ENCODE peak calls at places on chromosomes 4 and X, in five cellular contexts. A is cardiac muscle cell; J is neuronal stem cell; M is tibial nerve; D is CD8-positive, alpha-beta memory T cell. Q is an unnamed sample. For H3K27me3, the result is how much of the 10 kb centered on the place peaks cover.

GRCh38 chr4:158860856-158861255 is 92.0 kb downstream of the FNIP2 start:
- DNase-seq in D (no peak), A (no peak), M (no peak), J (no peak), Q (no peak)

GRCh38 chr4:78155616-78156105 is 98.5 kb downstream of the FRAS1 start:
- DNase-seq in J (no peak), D (no peak), M (no peak), A (no peak), Q (no peak)

GRCh38 chrX:143429831-143430230 is 87.4 kb downstream of the SPANXN3 start:
- DNase-seq in D (no peak), A (no peak), J (no peak), M (no peak), Q (no peak)

GRCh38 chr4:77332696-77333270 is 175.8 kb downstream of the CCNG2 start:
- DNase-seq in M (no peak), A (no peak), D (no peak), J (no peak), Q (no peak)

GRCh38 chr4:40055873-40056721 is 553 bp upstream of the N4BP2 start:
- DNase-seq in A (peak), M (peak), D (peak), J (peak), Q (peak)

GRCh38 chr4:175435437-175435836 is 376.6 kb downstream of the GPM6A start:
- DNase-seq in J (no peak), M (no peak), D (no peak), A (no peak), Q (peak)

GRCh38 chr4:22170353-22170752 is 221.8 kb upstream of the KCNIP4 start:
- DNase-seq in D (no peak), M (no peak), J (no peak), A (no peak), Q (no peak)

GRCh38 chr4:56655209-56655626 is 25.9 kb downstream of the HOPX start:
- DNase-seq in A (peak), D (no peak), J (no peak), M (no peak), Q (no peak)

GRCh38 chr4:8865681-8866310 is 5.8 kb downstream of the HMX1 start:
- DNase-seq in A (no peak), M (no peak), D (no peak), J (no peak), Q (no peak)

GRCh38 chr4:168699224-168699878 is 202.5 kb downstream of the PALLD start:
- DNase-seq in A (no peak), J (no peak), D (no peak), M (no peak), Q (no peak)

GRCh38 chr4:1398686-1399507 is 7.3 kb downstream of the NKX1-1 start:
- DNase-seq in A (no peak), J (no peak), M (peak), D (no peak), Q (peak)

GRCh38 chr4:4969298-4969697 is 50.0 kb downstream of the CYTL1 start:
- DNase-seq in A (no peak), J (no peak), D (no peak), M (peak), Q (no peak)

GRCh38 chr4:153555730-153556440 is 89.7 kb downstream of the TMEM131L start:
- DNase-seq in D (no peak), A (peak), J (no peak), M (peak), Q (no peak)

GRCh38 chr4:71941001-71941400 is 90.8 kb upstream of the NPFFR2 start:
- DNase-seq in J (no peak), A (peak), M (no peak), D (no peak), Q (peak)

GRCh38 chr4:118957683-118958082 is 69.0 kb downstream of the SYNPO2 start:
- DNase-seq in A (no peak), J (no peak), D (no peak), M (no peak), Q (no peak)

GRCh38 chrX:74464722-74465121 is 43.4 kb downstream of the SLC16A2 start:
- DNase-seq in D (no peak), M (no peak), J (no peak), A (no peak), Q (no peak)

GRCh38 chr4:80309301-80310004 is 26.1 kb upstream of the CFAP299 start:
- DNase-seq in D (no peak), J (no peak), A (no peak), M (no peak), Q (no peak)

GRCh38 chrX:71809886-71810285 is 46.7 kb downstream of the CXorf49B start:
- DNase-seq in A (no peak), M (no peak), D (no peak), J (no peak), Q (no peak)

DNA sequence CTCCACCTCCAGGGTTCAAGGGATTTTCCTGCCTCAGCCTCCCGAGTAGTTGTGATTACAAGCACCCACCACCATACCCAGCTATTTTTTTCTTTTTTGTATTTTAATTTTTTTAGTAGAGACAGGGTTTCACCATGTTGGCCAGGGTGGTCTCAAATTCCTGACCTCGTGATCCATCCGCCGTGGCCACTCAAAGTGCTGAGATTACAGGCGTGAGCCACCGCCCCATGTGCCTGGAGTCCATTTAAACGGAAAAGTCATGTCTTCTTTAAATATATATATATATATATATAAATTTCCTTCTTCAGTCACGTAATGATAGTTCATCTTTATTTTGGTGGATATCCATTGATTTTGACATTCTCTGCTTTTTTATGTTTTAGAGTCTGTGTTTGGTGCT is 264.0 kb upstream of the PITX2 start:
- DNase-seq in J (no peak), M (no peak), A (no peak), D (no peak), Q (no peak)
- H3K27me3 ChIP-seq in J (under half), M (under half), A (under half), D (under half), Q (under half)

GRCh38 chrX:8274166-8274565 is 103.1 kb upstream of the VCX2 start:
- DNase-seq in A (no peak), D (no peak), J (no peak), M (no peak), Q (no peak)
- H3K27ac ChIP-seq in A (no peak), D (no peak), J (no peak), M (no peak), Q (no peak)

DNA sequence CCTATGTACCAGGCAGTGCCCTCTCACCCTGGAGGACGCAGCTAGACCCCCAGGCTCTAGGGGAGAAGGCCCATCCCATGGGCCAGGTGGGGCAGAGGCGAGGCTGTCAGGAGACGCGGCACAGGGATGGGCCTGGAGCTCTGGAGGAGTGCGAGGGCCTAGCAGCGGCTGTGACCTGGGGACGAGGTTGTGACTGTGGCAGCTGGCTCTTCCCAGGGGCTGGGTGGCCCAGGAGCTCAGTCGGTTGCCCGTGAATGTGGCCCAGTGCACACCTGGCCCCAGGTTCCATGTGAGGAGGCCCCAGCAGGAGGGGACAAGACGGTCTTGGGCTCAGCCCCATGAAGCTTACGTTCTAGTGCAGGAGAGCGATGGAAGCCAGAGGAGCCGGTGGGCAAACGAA is 31.0 kb upstream of the ADRA2C start:
- DNase-seq in D (no peak), M (no peak), J (no peak), A (no peak), Q (no peak)
- H3K27me3 ChIP-seq in D (under half), M (under half), J (under half), A (under half), Q (under half)

GRCh38 chr4:140932646-140933045 is 176.5 kb upstream of the TBC1D9 start:
- DNase-seq in J (no peak), A (no peak), D (no peak), M (no peak), Q (no peak)
- H3K27ac ChIP-seq in J (no peak), A (no peak), D (no peak), M (no peak), Q (no peak)

DNA sequence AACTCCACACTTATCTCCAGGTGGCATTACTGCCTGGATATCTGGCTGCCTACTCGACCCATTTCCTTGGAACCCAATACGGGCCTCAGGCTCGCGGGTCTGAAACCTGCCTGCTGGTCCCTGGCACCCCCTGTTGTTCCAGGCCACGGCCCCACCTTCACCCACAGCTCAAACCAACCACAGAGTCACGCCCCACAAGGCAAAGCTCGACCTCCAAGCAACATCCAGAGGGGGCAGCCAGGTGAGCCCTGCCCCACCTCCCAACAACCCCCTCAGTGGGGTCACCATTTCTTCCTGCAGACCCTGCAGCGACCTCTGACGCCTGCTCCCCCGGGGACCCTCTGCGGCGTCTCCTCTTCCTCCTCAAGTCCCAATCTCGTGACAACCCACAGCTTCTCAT is 76.2 kb downstream of the WFS1 start:
- DNase-seq in J (no peak), A (no peak), M (no peak), D (no peak), Q (no peak)
- H3K27me3 ChIP-seq in J (under half), A (under half), M (under half), D (under half), Q (under half)